ENCODE peak calls at places on chromosomes 12 and 14, in eight cellular contexts. U is fibroblast of mammary gland; L is astrocyte of the cerebellum; K is GM23248; J is lower leg skin; M is CD4-positive, alpha-beta memory T cell; E is CD8-positive, alpha-beta memory T cell; T is mesendoderm. N is an unnamed sample.

GRCh38 chr12:58425481-58426392 is 484.4 kb downstream of the ATP23 start:
- DNase-seq in E (no peak), K (peak), M (no peak), J (no peak), U (peak), L (peak), T (peak), N (peak)

GRCh38 chr12:79665488-79665887 is 25.3 kb downstream of the PAWR start:
- DNase-seq in U (no peak), K (no peak), M (no peak), L (no peak), J (no peak), E (no peak), T (no peak), N (no peak)

GRCh38 chr12:31031951-31032335 is 41.7 kb upstream of the DDX11 start:
- DNase-seq in M (no peak), L (no peak), T (no peak), E (no peak), K (no peak), U (no peak), J (peak), N (no peak)

GRCh38 chr12:46406352-46407027 is 33.9 kb upstream of the SLC38A2 start:
- DNase-seq in E (no peak), K (peak), M (no peak), J (no peak), T (peak), U (no peak), L (no peak), N (no peak)

GRCh38 chr12:40063424-40063823 is 42.5 kb downstream of the SLC2A13 start:
- DNase-seq in L (no peak), T (no peak), M (no peak), E (no peak), K (peak), U (peak), J (no peak), N (no peak)

GRCh38 chr12:69129564-69129963 is 109.8 kb upstream of the CPSF6 start:
- DNase-seq in E (no peak), M (no peak), K (no peak), T (no peak), L (no peak), U (peak), J (no peak), N (no peak)

GRCh38 chr12:3048540-3048939 is 28.6 kb upstream of the TSPAN9 start:
- DNase-seq in E (no peak), K (no peak), U (no peak), T (no peak), L (no peak), M (no peak), J (no peak), N (no peak)

GRCh38 chr12:57517187-57517586 is 3.1 kb downstream of the DDIT3 start:
- DNase-seq in E (no peak), J (no peak), L (no peak), K (peak), U (peak), M (no peak), T (no peak), N (no peak)

GRCh38 chr12:42530284-42530683 is 59.3 kb downstream of the PRICKLE1 start:
- DNase-seq in L (no peak), J (no peak), T (no peak), U (no peak), K (no peak), E (no peak), M (no peak), N (no peak)

GRCh38 chr12:65962921-65963883 is 138.9 kb downstream of the HMGA2 start:
- DNase-seq in U (no peak), J (no peak), L (peak), M (no peak), K (no peak), T (peak), E (no peak), N (no peak)

GRCh38 chr12:52074006-52074405 is 4.2 kb downstream of the ATG101 start:
- DNase-seq in M (no peak), L (no peak), U (peak), E (no peak), J (no peak), K (peak), T (no peak), N (no peak)

GRCh38 chr12:99600388-99600787 is 47.2 kb upstream of the GARIN6 start:
- DNase-seq in U (no peak), M (no peak), E (no peak), L (no peak), J (no peak), T (no peak), K (no peak), N (peak)

GRCh38 chr12:113149361-113150150 is at the start of gene CFAP73:
- DNase-seq in J (no peak), E (no peak), L (peak), U (peak), K (peak), T (peak), M (no peak), N (no peak)

GRCh38 chr14:77260631-77261030 is 10.4 kb downstream of the NGB start:
- DNase-seq in J (no peak), T (no peak), L (no peak), K (no peak), U (no peak), M (no peak), E (no peak), N (no peak)

GRCh38 chr14:94383777-94384176 is 4.6 kb downstream of the SERPINA1 start:
- DNase-seq in L (no peak), K (no peak), E (no peak), J (peak), T (no peak), U (no peak), M (no peak), N (no peak)

GRCh38 chr12:18703916-18704315 is 33.9 kb downstream of the PLCZ1 start:
- DNase-seq in K (no peak), L (no peak), E (no peak), T (peak), M (no peak), J (no peak), U (no peak), N (no peak)

GRCh38 chr12:113663396-113663795 is 191.7 kb upstream of the LHX5 start:
- DNase-seq in U (no peak), L (no peak), T (no peak), K (no peak), E (no peak), J (no peak), M (no peak), N (no peak)

GRCh38 chr12:41521872-41522379 is 333.8 kb downstream of the PDZRN4 start:
- DNase-seq in M (no peak), J (no peak), K (peak), U (peak), L (peak), E (no peak), T (no peak), N (peak)

GRCh38 chr12:93376436-93377251 is 1.1 kb upstream of the NUDT4 start:
- DNase-seq in M (no peak), U (peak), T (peak), E (no peak), K (peak), L (no peak), J (no peak), N (no peak)

GRCh38 chr12:74903522-74903921 is 306.1 kb downstream of the KCNC2 start:
- DNase-seq in T (peak), M (no peak), U (peak), J (no peak), K (no peak), L (no peak), E (no peak), N (no peak)

GRCh38 chr14:100903672-100904185 is at the start of gene RTL1:
- DNase-seq in K (no peak), T (no peak), J (no peak), M (no peak), L (no peak), E (no peak), U (no peak), N (no peak)

GRCh38 chr14:59918824-59919581 is 941 bp upstream of the LRRC9 start:
- DNase-seq in J (no peak), T (peak), E (no peak), K (peak), U (peak), L (peak), M (peak), N (no peak)

GRCh38 chr12:57839996-57840395 is 6.5 kb downstream of the CTDSP2 start:
- DNase-seq in K (no peak), L (no peak), T (no peak), U (no peak), E (no peak), M (no peak), J (no peak), N (no peak)

GRCh38 chr12:113794774-113795173 is 171.4 kb downstream of the RBM19 start:
- DNase-seq in K (no peak), M (no peak), T (no peak), L (no peak), U (no peak), E (no peak), J (no peak), N (no peak)

GRCh38 chr12:55727643-55728184 is 1.1 kb downstream of the CD63 start:
- DNase-seq in T (no peak), J (peak), L (no peak), U (no peak), M (no peak), E (no peak), K (peak), N (no peak)

GRCh38 chr14:55329999-55330710 is 58.9 kb downstream of the FBXO34 start:
- DNase-seq in J (no peak), T (no peak), K (peak), M (no peak), U (peak), E (no peak), L (no peak), N (no peak)

GRCh38 chr14:69090187-69090789 is 62.6 kb downstream of the DCAF5 start:
- DNase-seq in E (no peak), J (no peak), K (peak), T (peak), L (no peak), M (peak), U (peak), N (no peak)

DNA sequence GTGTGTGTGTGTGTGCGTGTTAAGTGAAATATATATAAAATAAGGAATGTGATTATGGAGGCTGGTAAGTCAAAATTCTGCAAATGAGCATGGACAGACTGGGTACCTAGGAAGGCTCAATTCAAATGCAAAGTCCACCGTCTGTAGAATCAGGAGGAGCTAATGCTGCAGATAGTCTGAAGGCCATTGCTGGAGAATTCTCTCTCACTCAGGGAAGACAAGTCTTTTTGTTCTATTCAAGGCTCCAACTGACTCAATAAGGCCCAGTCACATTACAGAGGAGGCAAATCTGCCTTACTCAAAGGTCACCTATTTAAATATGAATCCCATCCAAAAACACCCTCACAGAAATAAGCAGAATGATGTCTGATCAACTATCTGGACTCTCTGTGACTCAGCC is 757 bp upstream of the KLRF2 start:
- DNase-seq in L (no peak), U (no peak), E (no peak), T (no peak), K (peak), M (no peak), J (no peak), N (no peak)
- H3K4me3 ChIP-seq in L (no peak), U (no peak), E (no peak), T (no peak), K (no peak), M (no peak), J (no peak), N (no peak)

DNA sequence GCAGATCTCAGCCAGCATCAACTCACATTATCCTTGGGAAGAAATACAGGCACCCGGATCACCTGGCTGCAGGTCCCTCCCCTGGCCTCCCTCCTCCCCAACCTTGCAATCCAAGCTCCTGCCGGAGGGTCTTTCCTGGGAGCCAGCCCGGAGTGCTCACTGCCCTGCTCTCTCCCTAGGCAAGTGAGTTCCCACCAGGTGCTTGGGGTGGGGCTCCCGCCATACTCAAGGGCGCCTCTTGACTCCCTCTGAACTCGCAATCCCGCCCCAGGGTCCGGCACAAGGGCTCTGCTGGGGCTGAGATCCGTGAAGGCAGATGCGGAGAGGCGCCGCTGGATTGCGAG is 1.2 kb upstream of the CEP170B start:
- DNase-seq in L (no peak), J (no peak), M (no peak), E (no peak), T (peak), U (no peak), K (no peak), N (no peak)
- H3K4me3 ChIP-seq in L (no peak), J (no peak), M (no peak), E (no peak), T (peak), U (no peak), K (no peak), N (no peak)

DNA sequence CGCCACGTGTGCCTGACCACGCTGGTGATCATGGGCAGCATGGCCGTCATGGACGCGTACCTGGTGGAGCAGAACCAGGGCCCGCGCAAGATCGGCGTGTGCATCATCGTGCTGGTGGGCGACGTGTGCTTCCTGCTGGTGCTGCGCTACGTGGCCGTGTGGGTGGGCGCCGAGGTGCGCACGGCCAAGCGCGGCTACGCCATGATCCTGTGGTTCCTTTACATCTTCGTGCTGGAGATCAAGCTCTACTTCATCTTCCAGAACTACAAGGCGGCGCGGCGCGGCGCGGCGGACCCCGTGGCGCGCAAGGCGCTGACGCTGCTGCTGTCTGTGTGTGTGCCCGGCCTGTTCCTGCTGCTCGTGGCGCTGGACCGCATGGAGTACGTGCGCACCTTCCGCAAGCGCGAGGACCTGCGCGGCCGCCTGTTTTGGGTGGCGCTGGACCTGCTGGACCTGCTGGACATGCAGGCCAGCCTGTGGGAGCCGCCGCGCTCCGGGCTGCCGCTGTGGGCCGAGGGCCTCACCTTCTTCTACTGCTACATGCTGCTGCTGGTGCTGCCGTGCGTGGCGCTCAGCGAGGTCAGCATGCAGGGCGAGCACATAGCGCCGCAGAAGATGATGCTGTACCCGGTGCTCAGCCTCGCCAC is 2.6 kb downstream of the TMEM121 start:
- DNase-seq in T (no peak), J (no peak), L (no peak), K (peak), M (peak), U (no peak), E (no peak), N (peak)
- H3K4me3 ChIP-seq in T (no peak), J (no peak), L (peak), K (peak), M (peak), U (no peak), E (peak), N (no peak)

GRCh38 chr12:14257303-14257733 is 108.2 kb upstream of the ATF7IP start:
- DNase-seq in L (no peak), K (no peak), U (no peak), M (no peak), E (no peak), J (no peak), T (no peak), N (no peak)
- H3K4me3 ChIP-seq in L (no peak), K (peak), U (no peak), M (peak), E (peak), J (no peak), T (no peak), N (peak)

GRCh38 chr12:53096761-53097160 is 706 bp upstream of the IGFBP6 start:
- DNase-seq in L (no peak), M (no peak), J (peak), E (no peak), U (no peak), K (no peak), T (no peak), N (no peak)

GRCh38 chr12:53098354-53098981 is 1.0 kb downstream of the IGFBP6 start:
- DNase-seq in T (peak), M (no peak), L (no peak), E (no peak), K (peak), U (peak), J (peak), N (no peak)

GRCh38 chr12:53098982-53099651 is 1.6 kb downstream of the IGFBP6 start:
- DNase-seq in K (peak), J (peak), U (peak), E (peak), M (peak), T (peak), L (peak), N (peak)

GRCh38 chr12:53097207-53097563 is 282 bp upstream of the IGFBP6 start:
- DNase-seq in U (peak), J (peak), T (peak), M (no peak), E (no peak), K (peak), L (no peak), N (no peak)

DNA sequence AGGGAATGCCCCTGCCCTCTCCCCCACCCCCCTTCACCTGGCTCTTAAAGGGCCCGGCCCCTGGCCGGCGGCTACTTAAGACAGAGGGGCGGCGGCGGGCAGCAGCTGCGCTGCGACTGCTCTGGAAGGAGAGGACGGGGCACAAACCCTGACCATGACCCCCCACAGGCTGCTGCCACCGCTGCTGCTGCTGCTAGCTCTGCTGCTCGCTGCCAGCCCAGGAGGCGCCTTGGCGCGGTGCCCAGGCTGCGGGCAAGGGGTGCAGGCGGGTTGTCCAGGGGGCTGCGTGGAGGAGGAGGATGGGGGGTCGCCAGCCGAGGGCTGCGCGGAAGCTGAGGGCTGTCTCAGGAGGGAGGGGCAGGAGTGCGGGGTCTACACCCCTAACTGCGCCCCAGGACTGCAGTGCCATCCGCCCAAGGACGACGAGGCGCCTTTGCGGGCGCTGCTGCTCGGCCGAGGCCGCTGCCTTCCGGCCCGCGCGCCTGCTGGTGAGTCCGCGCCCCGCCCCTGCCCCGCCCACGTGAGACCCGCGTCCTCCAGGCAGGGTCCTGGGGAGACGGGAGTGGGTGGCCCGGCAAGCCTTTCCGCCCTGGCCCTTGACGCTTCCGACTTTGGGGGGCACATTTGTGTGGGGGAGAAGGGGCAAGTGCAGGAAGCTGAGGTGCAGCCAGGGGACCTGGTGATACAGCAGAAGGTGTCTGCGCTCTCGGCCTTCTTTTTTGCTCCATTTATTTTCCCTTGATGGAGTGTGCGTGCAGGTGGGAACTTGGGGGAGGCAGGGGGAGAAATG is at the start of gene IGFBP6:
- DNase-seq in U (peak), T (peak), M (peak), K (peak), L (no peak), E (peak), J (peak), N (peak)
- H3K4me3 ChIP-seq in U (peak), T (peak), M (peak), K (peak), L (peak), E (peak), J (peak), N (peak)

GRCh38 chr14:24924544-24924943 is 125.4 kb downstream of the STXBP6 start:
- DNase-seq in J (no peak), L (no peak), U (no peak), E (no peak), T (no peak), K (no peak), M (no peak), N (no peak)

GRCh38 chr14:24927809-24928208 is 122.1 kb downstream of the STXBP6 start:
- DNase-seq in U (no peak), K (no peak), L (no peak), J (no peak), M (no peak), E (no peak), T (no peak), N (no peak)

DNA sequence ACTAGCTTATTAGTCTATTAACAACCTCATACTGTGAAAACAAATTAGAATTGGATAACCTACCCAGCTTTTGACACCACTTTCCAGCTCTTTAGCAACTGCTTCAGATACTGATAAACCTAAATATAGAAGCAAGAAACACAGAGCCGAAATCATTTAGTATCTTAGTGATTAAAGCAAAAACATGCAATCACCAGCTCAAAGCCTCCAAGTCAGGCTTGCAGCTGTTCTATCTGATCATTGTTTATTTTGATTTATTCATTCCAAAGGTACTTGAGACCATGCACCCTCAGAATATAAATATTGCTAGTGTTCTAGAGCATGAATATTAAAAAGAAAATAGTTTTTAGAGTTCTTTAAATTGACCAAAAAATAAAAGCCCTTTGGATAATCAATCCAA is 121.4 kb downstream of the STXBP6 start:
- DNase-seq in E (no peak), M (no peak), L (no peak), J (no peak), K (no peak), U (no peak), T (peak), N (no peak)
- H3K4me3 ChIP-seq in E (no peak), M (no peak), L (no peak), J (no peak), K (no peak), U (no peak), T (no peak), N (no peak)

DNA sequence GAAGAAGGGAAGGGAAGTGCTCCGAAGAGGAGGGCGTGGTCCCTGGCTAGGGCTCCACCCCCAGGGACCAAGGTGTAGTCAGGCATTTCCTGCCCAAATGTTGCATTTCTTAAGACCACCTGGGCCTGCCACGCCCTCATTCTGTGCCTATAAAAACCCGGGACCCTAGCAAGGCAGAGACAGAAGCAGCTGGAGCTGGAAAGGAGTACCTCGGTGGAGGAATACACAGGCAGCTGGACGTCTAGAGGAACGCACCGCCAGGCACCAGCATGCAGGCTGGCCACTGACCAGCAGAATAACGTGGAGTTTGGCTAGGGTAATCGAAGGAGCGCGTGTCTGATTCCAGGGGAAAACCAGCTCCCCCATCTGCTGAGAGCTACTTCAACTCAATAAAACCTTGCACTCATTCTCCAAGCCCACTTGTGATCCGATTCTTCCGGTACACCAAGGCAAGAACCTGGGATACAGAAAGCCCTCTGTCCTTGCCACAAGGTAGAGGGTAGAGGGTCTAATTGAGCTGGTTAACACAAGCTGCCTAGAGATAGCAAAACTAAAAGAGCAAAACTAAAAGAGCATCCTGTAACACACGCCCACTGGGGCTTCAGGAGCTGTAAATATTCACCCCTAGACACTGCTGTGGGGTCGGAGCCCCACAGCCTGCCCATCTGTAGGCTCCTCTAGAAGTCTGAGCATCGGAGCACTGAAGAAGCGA is 21.0 kb downstream of the CFL2 start:
- DNase-seq in L (no peak), K (peak), M (no peak), E (no peak), U (no peak), T (peak), J (no peak), N (no peak)
- H3K4me3 ChIP-seq in L (no peak), K (peak), M (no peak), E (no peak), U (peak), T (no peak), J (no peak), N (no peak)

N was measured in GM06990.